ENCODE peak calls at places on chromosome 6, in four cellular contexts. One of them, this sample, is unnamed. For H3K79me1, the result is how much of the 10 kb centered on the place peaks cover.

GRCh38 chr6:97059473-97059872 is 134.9 kb downstream of the KLHL32 start:
- DNase-seq in IMR-90: peak
- DNase-seq in H9: no peak
- DNase-seq in H1: no peak
- DNase-seq in this sample: no peak

GRCh38 chr6:29376003-29376402 is 912 bp upstream of the OR12D3 start:
- DNase-seq in IMR-90: no peak
- DNase-seq in H9: no peak
- DNase-seq in H1: no peak
- DNase-seq in this sample: no peak

GRCh38 chr6:165817148-165817547 is 154.1 kb upstream of the PDE10A start:
- DNase-seq in IMR-90: no peak
- DNase-seq in H9: no peak
- DNase-seq in H1: no peak
- DNase-seq in this sample: no peak

GRCh38 chr6:158666637-158667359 is 16.9 kb downstream of the SYTL3 start:
- DNase-seq in IMR-90: peak
- DNase-seq in H9: no peak
- DNase-seq in H1: no peak
- DNase-seq in this sample: no peak

GRCh38 chr6:114733596-114733995 is 390.8 kb upstream of the HS3ST5 start:
- DNase-seq in IMR-90: no peak
- DNase-seq in H9: no peak
- DNase-seq in H1: no peak
- DNase-seq in this sample: no peak

GRCh38 chr6:68282646-68283045 is 352.4 kb upstream of the ADGRB3 start:
- DNase-seq in IMR-90: no peak
- DNase-seq in H9: no peak
- DNase-seq in H1: no peak
- DNase-seq in this sample: no peak

GRCh38 chr6:80468398-80468797 is 361.9 kb downstream of the BCKDHB start:
- DNase-seq in IMR-90: no peak
- DNase-seq in H9: no peak
- DNase-seq in H1: no peak
- DNase-seq in this sample: no peak

GRCh38 chr6:2973656-2974055 is 2.3 kb upstream of the SERPINB6 start:
- DNase-seq in IMR-90: no peak
- DNase-seq in H9: no peak
- DNase-seq in H1: no peak
- DNase-seq in this sample: no peak

GRCh38 chr6:121436966-121437756 is 1.7 kb downstream of the GJA1 start:
- DNase-seq in IMR-90: peak
- DNase-seq in H9: no peak
- DNase-seq in H1: no peak
- DNase-seq in this sample: no peak

GRCh38 chr6:104955927-104956662 is 812 bp upstream of the LIN28B start:
- DNase-seq in IMR-90: no peak
- DNase-seq in H9: peak
- DNase-seq in H1: peak
- DNase-seq in this sample: peak

GRCh38 chr6:146892613-146893401 is 294.0 kb downstream of the ADGB start:
- DNase-seq in IMR-90: peak
- DNase-seq in H9: no peak
- DNase-seq in H1: no peak
- DNase-seq in this sample: no peak

GRCh38 chr6:8130399-8130798 is 28.1 kb upstream of the EEF1E1 start:
- DNase-seq in IMR-90: peak
- DNase-seq in H9: no peak
- DNase-seq in H1: no peak
- DNase-seq in this sample: no peak

GRCh38 chr6:134374486-134374885 is 56.6 kb upstream of the SGK1 start:
- DNase-seq in IMR-90: peak
- DNase-seq in H9: no peak
- DNase-seq in H1: no peak
- DNase-seq in this sample: no peak

GRCh38 chr6:20001286-20001685 is 164.1 kb downstream of the ID4 start:
- DNase-seq in IMR-90: no peak
- DNase-seq in H9: no peak
- DNase-seq in H1: no peak
- DNase-seq in this sample: no peak

GRCh38 chr6:31122803-31123706 is 2.8 kb upstream of the CDSN start:
- DNase-seq in IMR-90: peak
- DNase-seq in H9: no peak
- DNase-seq in H1: no peak
- DNase-seq in this sample: no peak

GRCh38 chr6:153123801-153124200 is 7.3 kb downstream of the RGS17 start:
- DNase-seq in IMR-90: no peak
- DNase-seq in H9: no peak
- DNase-seq in H1: no peak
- DNase-seq in this sample: no peak

GRCh38 chr6:168355716-168356522 is 36.3 kb upstream of the DACT2 start:
- DNase-seq in IMR-90: no peak
- DNase-seq in H9: peak
- DNase-seq in H1: peak
- DNase-seq in this sample: peak

GRCh38 chr6:80607814-80608391 is 501.4 kb downstream of the BCKDHB start:
- DNase-seq in IMR-90: peak
- DNase-seq in H9: no peak
- DNase-seq in H1: no peak
- DNase-seq in this sample: no peak

GRCh38 chr6:80173411-80173810 is 66.9 kb downstream of the BCKDHB start:
- DNase-seq in IMR-90: no peak
- DNase-seq in H9: no peak
- DNase-seq in H1: no peak
- DNase-seq in this sample: no peak

GRCh38 chr6:156767603-156768467 is 9.3 kb upstream of the ARID1B start:
- DNase-seq in IMR-90: peak
- DNase-seq in H9: no peak
- DNase-seq in H1: no peak
- DNase-seq in this sample: no peak

GRCh38 chr6:143553337-143553736 is 41.8 kb upstream of the FUCA2 start:
- DNase-seq in IMR-90: no peak
- DNase-seq in H9: no peak
- DNase-seq in H1: no peak
- DNase-seq in this sample: no peak

GRCh38 chr6:15511248-15512125 is 151.3 kb downstream of the DTNBP1 start:
- DNase-seq in IMR-90: no peak
- DNase-seq in H9: no peak
- DNase-seq in H1: no peak
- DNase-seq in this sample: no peak

GRCh38 chr6:26571592-26572296 is 25.0 kb upstream of the ABT1 start:
- DNase-seq in IMR-90: peak
- DNase-seq in H9: peak
- DNase-seq in H1: peak
- DNase-seq in this sample: peak

GRCh38 chr6:62452586-62452985 is 166.6 kb upstream of the KHDRBS2 start:
- DNase-seq in IMR-90: no peak
- DNase-seq in H9: no peak
- DNase-seq in H1: no peak
- DNase-seq in this sample: no peak

GRCh38 chr6:160030103-160030502 is 61.2 kb downstream of the IGF2R start:
- DNase-seq in IMR-90: peak
- DNase-seq in H9: no peak
- DNase-seq in H1: no peak
- DNase-seq in this sample: peak

GRCh38 chr6:82761674-82762345 is 303.8 kb downstream of the UBE3D start:
- DNase-seq in IMR-90: no peak
- DNase-seq in H9: no peak
- DNase-seq in H1: no peak
- DNase-seq in this sample: no peak

GRCh38 chr6:136551103-136551502 is 881 bp upstream of the MAP7 start:
- DNase-seq in IMR-90: no peak
- DNase-seq in H9: no peak
- DNase-seq in H1: no peak
- DNase-seq in this sample: no peak

GRCh38 chr6:144410059-144410458 is 124.9 kb downstream of the UTRN start:
- DNase-seq in IMR-90: no peak
- DNase-seq in H9: no peak
- DNase-seq in H1: no peak
- DNase-seq in this sample: no peak

GRCh38 chr6:157272372-157272771 is 50.9 kb downstream of the TMEM242 start:
- DNase-seq in IMR-90: no peak
- DNase-seq in H9: no peak
- DNase-seq in H1: no peak
- DNase-seq in this sample: no peak

GRCh38 chr6:111950661-111951426 is 77.6 kb upstream of the FYN start:
- DNase-seq in IMR-90: peak
- DNase-seq in H9: no peak
- DNase-seq in H1: no peak
- DNase-seq in this sample: no peak

GRCh38 chr6:135271626-135272025 is 90.5 kb downstream of the MYB start:
- DNase-seq in IMR-90: no peak
- DNase-seq in H9: no peak
- DNase-seq in H1: peak
- DNase-seq in this sample: no peak

GRCh38 chr6:153832543-153832942 is 206.5 kb upstream of the OPRM1 start:
- DNase-seq in IMR-90: no peak
- DNase-seq in H9: no peak
- DNase-seq in H1: no peak
- DNase-seq in this sample: no peak

GRCh38 chr6:112786801-112787200 is 439.7 kb downstream of the RFPL4B start:
- DNase-seq in IMR-90: no peak
- DNase-seq in H9: no peak
- DNase-seq in H1: no peak
- DNase-seq in this sample: no peak

GRCh38 chr6:124470803-124471202 is 491.4 kb upstream of the RNF217 start:
- DNase-seq in IMR-90: no peak
- DNase-seq in H9: no peak
- DNase-seq in H1: no peak
- DNase-seq in this sample: no peak

GRCh38 chr6:50147371-50147770 is 97.6 kb upstream of the DEFB112 start:
- DNase-seq in IMR-90: peak
- DNase-seq in H9: no peak
- DNase-seq in H1: no peak
- DNase-seq in this sample: no peak

GRCh38 chr6:133951881-133952814 is 876 bp upstream of the TBPL1 start:
- DNase-seq in IMR-90: peak
- DNase-seq in H9: peak
- DNase-seq in H1: peak
- DNase-seq in this sample: peak

GRCh38 chr6:133610271-133610840 is 278.6 kb upstream of the TCF21 start:
- DNase-seq in IMR-90: peak
- DNase-seq in H9: no peak
- DNase-seq in H1: no peak
- DNase-seq in this sample: no peak

GRCh38 chr6:14123331-14124105 is 5.9 kb downstream of the CD83 start:
- DNase-seq in IMR-90: peak
- DNase-seq in H9: no peak
- DNase-seq in H1: no peak
- DNase-seq in this sample: no peak

GRCh38 chr6:138647006-138647405 is 126.6 kb upstream of the CCDC28A start:
- DNase-seq in IMR-90: peak
- DNase-seq in H9: no peak
- DNase-seq in H1: no peak
- DNase-seq in this sample: no peak

DNA sequence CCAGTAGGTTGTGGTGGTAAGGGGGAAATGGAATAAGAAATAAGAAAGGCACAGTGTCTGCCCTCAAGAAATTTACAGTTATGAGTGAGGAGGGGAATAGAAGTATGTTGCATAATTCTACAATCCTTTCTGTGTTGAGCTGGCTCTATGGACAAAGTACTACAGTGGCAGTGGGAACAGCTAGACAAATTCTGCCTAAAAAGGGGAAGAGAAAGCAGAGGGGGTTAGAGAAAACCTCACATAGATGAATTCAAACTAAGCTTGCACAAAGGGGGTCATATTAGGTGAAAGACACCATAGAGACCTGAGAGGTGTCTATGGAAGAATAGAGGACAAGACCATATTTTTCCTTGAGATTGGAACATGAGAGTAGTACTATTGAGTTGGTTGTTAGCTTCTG is 146.9 kb upstream of the VGLL2 start:
- DNase-seq in IMR-90: no peak
- DNase-seq in H9: no peak
- DNase-seq in H1: no peak
- DNase-seq in this sample: no peak
- H3K79me1 ChIP-seq in IMR-90: under half
- H3K79me1 ChIP-seq in H9: under half
- H3K79me1 ChIP-seq in H1: under half
- H3K79me1 ChIP-seq in this sample: under half

GRCh38 chr6:24227556-24227955 is 101.5 kb downstream of the NRSN1 start:
- DNase-seq in IMR-90: no peak
- DNase-seq in H9: no peak
- DNase-seq in H1: no peak
- DNase-seq in this sample: no peak
- H4K91ac ChIP-seq in IMR-90: no peak
- H4K91ac ChIP-seq in H9: no peak
- H4K91ac ChIP-seq in H1: no peak
- H4K91ac ChIP-seq in this sample: no peak

GRCh38 chr6:39881851-39882566 is 52.3 kb downstream of the MOCS1 start:
- DNase-seq in IMR-90: peak
- DNase-seq in H9: no peak
- DNase-seq in H1: no peak
- DNase-seq in this sample: no peak

GRCh38 chr6:39880521-39881048 is 53.7 kb downstream of the MOCS1 start:
- DNase-seq in IMR-90: no peak
- DNase-seq in H9: no peak
- DNase-seq in H1: no peak
- DNase-seq in this sample: no peak

GRCh38 chr6:39879535-39879934 is 54.7 kb downstream of the MOCS1 start:
- DNase-seq in IMR-90: peak
- DNase-seq in H9: no peak
- DNase-seq in H1: no peak
- DNase-seq in this sample: no peak

GRCh38 chr6:39884696-39885095 is 49.6 kb downstream of the MOCS1 start:
- DNase-seq in IMR-90: peak
- DNase-seq in H9: no peak
- DNase-seq in H1: no peak
- DNase-seq in this sample: no peak

GRCh38 chr6:39882567-39882953 is 51.7 kb downstream of the MOCS1 start:
- DNase-seq in IMR-90: peak
- DNase-seq in H9: no peak
- DNase-seq in H1: no peak
- DNase-seq in this sample: no peak
- H2BK15ac ChIP-seq in IMR-90: peak
- H2BK15ac ChIP-seq in H9: no peak
- H2BK15ac ChIP-seq in H1: no peak
- H2BK15ac ChIP-seq in this sample: no peak

GRCh38 chr6:43127180-43127579 is 43.9 kb upstream of the SRF start:
- DNase-seq in IMR-90: no peak
- DNase-seq in H9: no peak
- DNase-seq in H1: no peak
- DNase-seq in this sample: no peak
- H3K79me1 ChIP-seq in IMR-90: half or more
- H3K79me1 ChIP-seq in H9: under half
- H3K79me1 ChIP-seq in H1: under half
- H3K79me1 ChIP-seq in this sample: under half

DNA sequence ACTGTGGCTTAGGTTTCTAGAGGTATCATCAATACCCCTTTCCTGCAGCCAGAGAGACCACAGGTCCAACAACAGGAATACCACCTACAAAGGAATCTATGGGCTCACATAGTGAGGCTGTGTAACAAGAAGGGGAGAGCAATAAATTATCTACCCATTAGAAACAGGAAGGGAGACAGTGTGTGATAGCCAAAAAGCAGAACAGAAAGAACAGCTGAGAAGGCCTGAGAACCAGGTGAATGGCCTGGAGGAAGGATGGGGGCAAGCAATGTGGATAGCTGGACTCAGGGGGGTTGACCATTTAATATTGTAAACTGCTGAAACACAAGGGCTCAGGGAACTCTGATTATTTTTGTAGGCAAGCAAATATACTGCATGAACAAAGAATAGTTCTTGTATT is 628.2 kb downstream of the COL12A1 start:
- DNase-seq in IMR-90: no peak
- DNase-seq in H9: no peak
- DNase-seq in H1: no peak
- DNase-seq in this sample: no peak
- H4K91ac ChIP-seq in IMR-90: peak
- H4K91ac ChIP-seq in H9: no peak
- H4K91ac ChIP-seq in H1: no peak
- H4K91ac ChIP-seq in this sample: no peak

This sample was measured in neuronal stem cell.